ENCODE peak calls at places on chromosomes 5 and 9, in five cellular contexts. One of them, this sample, is unnamed.

GRCh38 chr5:149027636-149028035 is 35.2 kb downstream of the SH3TC2 start:
- DNase-seq in NB4: no peak
- DNase-seq in body of pancreas: no peak
- DNase-seq in A549: no peak
- DNase-seq in heart left ventricle: no peak
- DNase-seq in this sample: no peak

GRCh38 chr9:682633-683508 is 158.6 kb upstream of the DMRT1 start:
- DNase-seq in NB4: no peak
- DNase-seq in heart left ventricle: no peak
- DNase-seq in A549: no peak
- DNase-seq in body of pancreas: peak; percentile 79
- DNase-seq in this sample: no peak

GRCh38 chr9:16871358-16872151 is 1.1 kb upstream of the BNC2 start:
- DNase-seq in heart left ventricle: peak; percentile 45
- DNase-seq in A549: peak; percentile 34
- DNase-seq in NB4: peak; percentile 93
- DNase-seq in body of pancreas: peak; percentile 22
- DNase-seq in this sample: no peak

GRCh38 chr5:32507738-32508434 is 63.3 kb upstream of the ZFR start:
- DNase-seq in NB4: no peak
- DNase-seq in body of pancreas: no peak
- DNase-seq in A549: no peak
- DNase-seq in heart left ventricle: no peak
- DNase-seq in this sample: no peak

GRCh38 chr5:126988021-126988569 is 42.3 kb downstream of the MARCHF3 start:
- DNase-seq in body of pancreas: no peak
- DNase-seq in A549: no peak
- DNase-seq in heart left ventricle: no peak
- DNase-seq in NB4: no peak
- DNase-seq in this sample: no peak

GRCh38 chr5:143355710-143356109 is 47.8 kb downstream of the NR3C1 start:
- DNase-seq in heart left ventricle: peak; percentile 71
- DNase-seq in body of pancreas: peak; percentile 56
- DNase-seq in A549: peak; percentile 93
- DNase-seq in NB4: peak; percentile 40
- DNase-seq in this sample: no peak

GRCh38 chr5:98935206-98935605 is 6.4 kb upstream of the CHD1 start:
- DNase-seq in A549: no peak
- DNase-seq in NB4: no peak
- DNase-seq in heart left ventricle: no peak
- DNase-seq in body of pancreas: no peak
- DNase-seq in this sample: no peak

GRCh38 chr9:129617167-129617566 is 3.7 kb downstream of the C9orf50 start:
- DNase-seq in NB4: no peak
- DNase-seq in body of pancreas: no peak
- DNase-seq in A549: peak; percentile 72
- DNase-seq in heart left ventricle: no peak
- DNase-seq in this sample: no peak

GRCh38 chr5:142726188-142726731 is 40.4 kb upstream of the FGF1 start:
- DNase-seq in A549: no peak
- DNase-seq in NB4: peak; percentile 76
- DNase-seq in body of pancreas: no peak
- DNase-seq in heart left ventricle: no peak
- DNase-seq in this sample: no peak

GRCh38 chr9:111807197-111807596 is 12.5 kb upstream of the SHOC1 start:
- DNase-seq in heart left ventricle: no peak
- DNase-seq in A549: no peak
- DNase-seq in NB4: no peak
- DNase-seq in body of pancreas: no peak
- DNase-seq in this sample: no peak

GRCh38 chr5:123298335-123299010 is 124.7 kb downstream of the CEP120 start:
- DNase-seq in body of pancreas: no peak
- DNase-seq in A549: no peak
- DNase-seq in heart left ventricle: no peak
- DNase-seq in NB4: no peak
- DNase-seq in this sample: no peak

GRCh38 chr5:66959668-66960067 is 236.9 kb downstream of the CD180 start:
- DNase-seq in NB4: no peak
- DNase-seq in A549: peak; percentile 22
- DNase-seq in heart left ventricle: no peak
- DNase-seq in body of pancreas: no peak
- DNase-seq in this sample: no peak

GRCh38 chr9:82675102-82675501 is 387.8 kb downstream of the RASEF start:
- DNase-seq in A549: no peak
- DNase-seq in body of pancreas: no peak
- DNase-seq in NB4: no peak
- DNase-seq in heart left ventricle: no peak
- DNase-seq in this sample: no peak

GRCh38 chr5:40017918-40018317 is 593.1 kb upstream of the DAB2 start:
- DNase-seq in heart left ventricle: no peak
- DNase-seq in body of pancreas: no peak
- DNase-seq in A549: no peak
- DNase-seq in NB4: no peak
- DNase-seq in this sample: no peak

GRCh38 chr9:7081065-7081600 is 323.4 kb downstream of the KDM4C start:
- DNase-seq in body of pancreas: no peak
- DNase-seq in NB4: peak; percentile 61
- DNase-seq in A549: no peak
- DNase-seq in heart left ventricle: no peak
- DNase-seq in this sample: no peak

GRCh38 chr5:124444147-124444775 is 302.2 kb downstream of the ZNF608 start:
- DNase-seq in A549: no peak
- DNase-seq in NB4: no peak
- DNase-seq in heart left ventricle: no peak
- DNase-seq in body of pancreas: no peak
- DNase-seq in this sample: peak; percentile 53

GRCh38 chr5:95845401-95845800 is 22.9 kb upstream of the GLRX start:
- DNase-seq in NB4: no peak
- DNase-seq in A549: no peak
- DNase-seq in heart left ventricle: no peak
- DNase-seq in body of pancreas: no peak
- DNase-seq in this sample: no peak

GRCh38 chr5:95841914-95842812 is 19.6 kb upstream of the GLRX start:
- DNase-seq in body of pancreas: no peak
- DNase-seq in A549: no peak
- DNase-seq in NB4: no peak
- DNase-seq in heart left ventricle: peak; percentile 54
- DNase-seq in this sample: no peak

GRCh38 chr5:95840969-95841368 is 18.4 kb upstream of the GLRX start:
- DNase-seq in NB4: no peak
- DNase-seq in A549: no peak
- DNase-seq in heart left ventricle: no peak
- DNase-seq in body of pancreas: no peak
- DNase-seq in this sample: no peak

GRCh38 chr5:95843733-95844223 is 21.3 kb upstream of the GLRX start:
- DNase-seq in body of pancreas: no peak
- DNase-seq in NB4: no peak
- DNase-seq in heart left ventricle: no peak
- DNase-seq in A549: no peak
- DNase-seq in this sample: no peak

DNA sequence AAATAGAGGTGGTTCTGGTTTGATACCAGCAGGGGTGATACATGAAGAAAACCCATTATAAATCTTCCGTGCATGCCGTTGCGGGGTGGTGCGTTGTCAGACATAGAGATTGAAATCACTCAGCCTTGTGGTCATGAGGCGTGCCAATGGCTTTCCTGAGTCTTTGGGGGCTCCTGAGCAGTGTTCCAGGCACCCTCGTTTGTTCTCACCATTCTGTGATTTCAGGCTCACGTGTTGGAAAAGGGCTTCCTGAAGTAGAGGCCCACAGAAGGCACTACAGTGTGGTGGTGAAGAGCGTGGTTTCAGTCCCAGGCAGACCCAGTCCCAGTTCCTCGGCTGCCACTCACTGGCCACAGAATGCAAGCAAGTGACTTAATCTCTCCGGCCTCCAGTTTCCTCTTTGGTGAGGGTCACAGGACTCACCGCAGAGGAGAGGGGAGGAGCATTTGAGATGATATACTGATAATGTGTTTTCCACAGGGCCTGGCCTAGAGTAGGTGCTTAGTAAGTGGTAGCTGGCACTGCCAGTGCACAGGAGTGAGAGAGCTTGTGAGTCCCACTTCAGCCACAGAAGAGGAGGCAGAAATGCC is 20.5 kb upstream of the GLRX start:
- DNase-seq in body of pancreas: no peak
- DNase-seq in NB4: peak; percentile 94
- DNase-seq in heart left ventricle: peak; percentile 79
- DNase-seq in A549: no peak
- DNase-seq in this sample: no peak
- TF ChIP-seq POLR2A in body of pancreas: no peak
- TF ChIP-seq POLR2A in NB4: no peak
- TF ChIP-seq POLR2A in heart left ventricle: no peak
- TF ChIP-seq POLR2A in A549: no peak
- TF ChIP-seq POLR2A in this sample: no peak

GRCh38 chr9:137163805-137164204 is 6.0 kb downstream of the LRRC26 start:
- DNase-seq in heart left ventricle: no peak
- DNase-seq in A549: no peak
- DNase-seq in body of pancreas: no peak
- DNase-seq in NB4: no peak
- DNase-seq in this sample: no peak

GRCh38 chr9:137161558-137162483 is 8.0 kb downstream of the LRRC26 start:
- DNase-seq in A549: no peak
- DNase-seq in body of pancreas: no peak
- DNase-seq in NB4: no peak
- DNase-seq in heart left ventricle: no peak
- DNase-seq in this sample: no peak

GRCh38 chr9:137163101-137163661 is 6.7 kb downstream of the LRRC26 start:
- DNase-seq in A549: no peak
- DNase-seq in NB4: no peak
- DNase-seq in heart left ventricle: no peak
- DNase-seq in body of pancreas: no peak
- DNase-seq in this sample: no peak

GRCh38 chr9:137160716-137161557 is 8.9 kb downstream of the LRRC26 start:
- DNase-seq in A549: no peak
- DNase-seq in NB4: no peak
- DNase-seq in heart left ventricle: no peak
- DNase-seq in body of pancreas: no peak
- DNase-seq in this sample: no peak

DNA sequence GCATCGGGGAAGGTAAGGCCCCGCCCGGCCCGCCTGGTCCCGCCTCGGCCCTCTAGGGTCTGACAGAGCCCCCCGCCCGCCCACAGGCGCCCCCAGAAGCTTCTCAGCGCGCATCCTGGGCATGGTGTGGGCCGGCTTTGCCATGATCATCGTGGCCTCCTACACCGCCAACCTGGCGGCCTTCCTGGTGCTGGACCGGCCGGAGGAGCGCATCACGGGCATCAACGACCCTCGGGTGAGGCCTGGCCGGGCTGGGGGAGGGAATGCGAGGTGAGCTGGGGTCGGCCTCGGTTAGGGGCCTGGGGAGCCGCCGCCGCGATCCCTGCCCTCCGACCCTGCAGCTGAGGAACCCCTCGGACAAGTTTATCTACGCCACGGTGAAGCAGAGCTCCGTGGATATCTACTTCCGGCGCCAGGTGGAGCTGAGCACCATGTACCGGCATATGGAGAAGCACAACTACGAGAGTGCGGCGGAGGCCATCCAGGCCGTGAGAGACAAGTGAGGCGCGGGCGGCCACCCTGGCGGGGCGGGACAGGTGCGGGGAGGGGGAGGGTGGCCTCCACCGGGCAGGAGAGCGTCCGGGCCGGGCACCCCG is 7.2 kb downstream of the LRRC26 start:
- DNase-seq in heart left ventricle: no peak
- DNase-seq in body of pancreas: peak; percentile 62
- DNase-seq in A549: no peak
- DNase-seq in NB4: no peak
- DNase-seq in this sample: no peak
- TF ChIP-seq CTCF in heart left ventricle: no peak
- TF ChIP-seq CTCF in body of pancreas: peak; percentile 40
- TF ChIP-seq CTCF in A549: peak; percentile 14
- TF ChIP-seq CTCF in NB4: no peak
- TF ChIP-seq CTCF in this sample: no peak

GRCh38 chr9:96651626-96652025 is 3.5 kb downstream of the PRXL2C start:
- DNase-seq in A549: peak; percentile 47
- DNase-seq in heart left ventricle: no peak
- DNase-seq in body of pancreas: no peak
- DNase-seq in NB4: peak; percentile 32
- DNase-seq in this sample: no peak

GRCh38 chr9:96649620-96650323 is 5.3 kb downstream of the PRXL2C start:
- DNase-seq in NB4: no peak
- DNase-seq in body of pancreas: no peak
- DNase-seq in heart left ventricle: no peak
- DNase-seq in A549: no peak
- DNase-seq in this sample: no peak

GRCh38 chr9:96654450-96655197 is 493 bp downstream of the PRXL2C start:
- DNase-seq in body of pancreas: peak; percentile 70
- DNase-seq in heart left ventricle: peak; percentile 94
- DNase-seq in NB4: peak; percentile 82
- DNase-seq in A549: peak; percentile 71
- DNase-seq in this sample: peak; percentile 95

GRCh38 chr9:96660693-96661248 is 5.7 kb upstream of the PRXL2C start:
- DNase-seq in heart left ventricle: no peak
- DNase-seq in body of pancreas: no peak
- DNase-seq in A549: no peak
- DNase-seq in NB4: no peak
- DNase-seq in this sample: no peak

DNA sequence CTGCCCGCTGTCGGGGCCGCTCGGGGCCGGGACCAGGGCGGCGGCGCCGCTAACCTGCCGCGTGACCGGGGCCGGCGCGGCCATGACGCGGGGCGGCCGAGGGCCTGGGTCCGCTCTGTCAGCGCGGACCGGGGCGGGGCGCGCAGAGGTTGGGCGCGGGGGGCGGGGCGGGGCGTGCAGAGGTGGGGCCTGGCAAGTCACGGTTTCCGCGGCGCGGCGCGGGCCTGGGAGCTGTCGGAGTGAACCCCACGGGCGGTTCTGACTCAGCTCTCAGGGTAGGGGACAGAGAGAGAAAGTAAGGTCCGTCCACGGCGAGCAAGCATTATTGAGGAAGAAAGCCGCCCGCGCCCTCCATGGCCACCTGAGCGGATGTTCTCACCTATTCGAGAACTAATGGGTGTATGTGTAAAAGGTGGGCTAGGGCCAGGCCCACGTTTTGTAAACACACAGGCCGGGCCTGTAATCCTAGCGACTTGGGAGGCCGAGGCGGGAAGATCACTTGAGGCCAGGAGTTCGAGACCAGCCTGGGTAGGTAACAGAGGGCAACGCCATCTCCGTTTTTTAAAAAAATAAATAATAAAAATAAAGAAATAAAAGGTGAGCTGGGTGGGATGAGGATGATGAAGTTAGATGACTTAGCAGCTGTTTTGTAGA is at the start of gene PRXL2C:
- DNase-seq in A549: peak; percentile 55
- DNase-seq in body of pancreas: peak; percentile 81
- DNase-seq in heart left ventricle: peak; percentile 91
- DNase-seq in NB4: peak; percentile 67
- DNase-seq in this sample: peak; percentile 95
- TF ChIP-seq POLR2A in A549: peak; percentile 43
- TF ChIP-seq POLR2A in body of pancreas: no peak
- TF ChIP-seq POLR2A in heart left ventricle: no peak
- TF ChIP-seq POLR2A in NB4: no peak
- TF ChIP-seq POLR2A in this sample: no peak

DNA sequence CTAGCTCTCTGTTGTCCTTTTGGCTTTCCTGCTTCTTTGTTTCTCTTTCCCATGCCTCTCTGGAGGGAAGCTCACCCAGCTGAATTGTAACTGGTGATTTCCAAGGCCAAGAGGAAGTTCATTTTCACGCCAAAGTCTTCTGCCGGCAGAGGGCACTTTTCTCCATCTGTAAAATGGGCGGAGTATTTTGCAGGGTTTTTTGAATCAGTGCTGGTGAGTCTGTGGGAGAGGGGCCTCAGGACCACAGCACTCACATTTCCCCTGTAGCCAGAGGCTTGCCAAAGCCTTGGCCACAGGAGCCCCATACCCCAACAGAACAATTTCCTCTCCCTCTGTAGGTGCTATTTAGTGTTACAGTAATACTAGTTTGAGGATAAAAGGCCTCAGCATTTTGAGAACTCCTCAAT is 42.3 kb upstream of the MATR3 start:
- DNase-seq in body of pancreas: no peak
- DNase-seq in NB4: peak; percentile 54
- DNase-seq in heart left ventricle: no peak
- DNase-seq in A549: no peak
- DNase-seq in this sample: no peak
- TF ChIP-seq CTCF in body of pancreas: peak; percentile 10
- TF ChIP-seq CTCF in NB4: peak; percentile 46
- TF ChIP-seq CTCF in heart left ventricle: no peak
- TF ChIP-seq CTCF in A549: peak; percentile 43
- TF ChIP-seq CTCF in this sample: no peak

This sample was measured in esophagus muscularis mucosa.